ENCODE peak calls at places on chromosomes 2 and 18, in six cellular contexts. One of them, this sample, is unnamed. For H3K4me1, the result is how much of the 10 kb centered on the place peaks cover.

GRCh38 chr18:22348521-22349316 is 69.0 kb downstream of the CTAGE1 start:
- DNase-seq in CD8-positive, alpha-beta T cell: no peak
- DNase-seq in aorta: peak
- DNase-seq in suprapubic skin: no peak
- DNase-seq in endothelial cell of umbilical vein: peak
- DNase-seq in sigmoid colon: no peak
- DNase-seq in this sample: peak

GRCh38 chr2:19050354-19050753 is 308.1 kb downstream of the OSR1 start:
- DNase-seq in aorta: no peak
- DNase-seq in CD8-positive, alpha-beta T cell: no peak
- DNase-seq in suprapubic skin: no peak
- DNase-seq in endothelial cell of umbilical vein: no peak
- DNase-seq in sigmoid colon: no peak
- DNase-seq in this sample: no peak

GRCh38 chr2:100978582-100979051 is 23.5 kb upstream of the RPL31 start:
- DNase-seq in sigmoid colon: peak
- DNase-seq in suprapubic skin: no peak
- DNase-seq in endothelial cell of umbilical vein: peak
- DNase-seq in CD8-positive, alpha-beta T cell: no peak
- DNase-seq in aorta: peak
- DNase-seq in this sample: peak

GRCh38 chr18:48570313-48570712 is 31.5 kb downstream of the CTIF start:
- DNase-seq in suprapubic skin: no peak
- DNase-seq in endothelial cell of umbilical vein: no peak
- DNase-seq in CD8-positive, alpha-beta T cell: no peak
- DNase-seq in sigmoid colon: no peak
- DNase-seq in aorta: peak
- DNase-seq in this sample: no peak

GRCh38 chr18:23701017-23701416 is 11.8 kb downstream of the LAMA3 start:
- DNase-seq in CD8-positive, alpha-beta T cell: no peak
- DNase-seq in endothelial cell of umbilical vein: no peak
- DNase-seq in aorta: no peak
- DNase-seq in suprapubic skin: no peak
- DNase-seq in sigmoid colon: no peak
- DNase-seq in this sample: no peak

GRCh38 chr2:86396304-86396785 is 44.8 kb upstream of the KDM3A start:
- DNase-seq in CD8-positive, alpha-beta T cell: peak
- DNase-seq in endothelial cell of umbilical vein: peak
- DNase-seq in aorta: no peak
- DNase-seq in suprapubic skin: no peak
- DNase-seq in sigmoid colon: no peak
- DNase-seq in this sample: no peak

GRCh38 chr2:19041773-19042172 is 316.6 kb downstream of the OSR1 start:
- DNase-seq in CD8-positive, alpha-beta T cell: no peak
- DNase-seq in suprapubic skin: no peak
- DNase-seq in endothelial cell of umbilical vein: no peak
- DNase-seq in sigmoid colon: no peak
- DNase-seq in aorta: no peak
- DNase-seq in this sample: no peak

GRCh38 chr2:210593166-210593565 is 36.8 kb downstream of the CPS1 start:
- DNase-seq in endothelial cell of umbilical vein: no peak
- DNase-seq in sigmoid colon: no peak
- DNase-seq in suprapubic skin: no peak
- DNase-seq in aorta: no peak
- DNase-seq in CD8-positive, alpha-beta T cell: no peak
- DNase-seq in this sample: no peak

GRCh38 chr2:176178807-176179271 is 9.6 kb upstream of the HOXD1 start:
- DNase-seq in suprapubic skin: no peak
- DNase-seq in aorta: no peak
- DNase-seq in CD8-positive, alpha-beta T cell: no peak
- DNase-seq in sigmoid colon: no peak
- DNase-seq in endothelial cell of umbilical vein: peak
- DNase-seq in this sample: no peak

GRCh38 chr2:27721335-27721734 is 50.2 kb upstream of the MRPL33 start:
- DNase-seq in suprapubic skin: no peak
- DNase-seq in endothelial cell of umbilical vein: no peak
- DNase-seq in CD8-positive, alpha-beta T cell: no peak
- DNase-seq in aorta: no peak
- DNase-seq in sigmoid colon: no peak
- DNase-seq in this sample: no peak

GRCh38 chr2:105575626-105576025 is 169.1 kb upstream of the NCK2 start:
- DNase-seq in endothelial cell of umbilical vein: no peak
- DNase-seq in suprapubic skin: no peak
- DNase-seq in aorta: no peak
- DNase-seq in sigmoid colon: no peak
- DNase-seq in CD8-positive, alpha-beta T cell: no peak
- DNase-seq in this sample: no peak

GRCh38 chr2:164675698-164676097 is 54.4 kb upstream of the GRB14 start:
- DNase-seq in aorta: no peak
- DNase-seq in suprapubic skin: no peak
- DNase-seq in sigmoid colon: no peak
- DNase-seq in endothelial cell of umbilical vein: no peak
- DNase-seq in CD8-positive, alpha-beta T cell: no peak
- DNase-seq in this sample: no peak

GRCh38 chr2:7530001-7530400 is 612.8 kb downstream of the RNF144A start:
- DNase-seq in CD8-positive, alpha-beta T cell: no peak
- DNase-seq in suprapubic skin: no peak
- DNase-seq in aorta: no peak
- DNase-seq in endothelial cell of umbilical vein: no peak
- DNase-seq in sigmoid colon: no peak
- DNase-seq in this sample: no peak

DNA sequence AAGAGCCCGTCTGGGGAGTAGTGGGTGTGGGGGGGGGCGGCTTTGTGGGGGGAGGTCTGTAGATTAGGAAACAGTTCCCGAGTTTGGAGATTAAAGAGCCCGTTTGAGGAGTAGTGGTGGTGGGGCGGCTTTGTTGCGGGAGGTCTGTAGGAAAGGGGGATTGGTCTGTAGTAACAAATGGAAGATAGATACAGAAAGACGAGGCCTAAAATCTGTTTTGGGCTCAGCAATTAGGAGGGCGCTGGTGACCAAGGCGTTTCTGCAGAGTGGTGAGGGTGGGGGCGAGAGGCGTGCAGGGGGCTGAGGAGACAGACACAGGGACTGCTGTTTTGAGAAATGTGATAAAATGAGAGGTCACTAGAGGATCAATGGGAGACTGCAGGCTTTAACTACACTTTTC is 1.7 kb upstream of the ADNP2 start:
- DNase-seq in aorta: no peak
- DNase-seq in CD8-positive, alpha-beta T cell: no peak
- DNase-seq in suprapubic skin: no peak
- DNase-seq in endothelial cell of umbilical vein: no peak
- DNase-seq in sigmoid colon: no peak
- DNase-seq in this sample: no peak
- H3K27ac ChIP-seq in aorta: no peak
- H3K27ac ChIP-seq in CD8-positive, alpha-beta T cell: no peak
- H3K27ac ChIP-seq in suprapubic skin: no peak
- H3K27ac ChIP-seq in endothelial cell of umbilical vein: no peak
- H3K27ac ChIP-seq in sigmoid colon: peak
- H3K27ac ChIP-seq in this sample: no peak

GRCh38 chr18:77105680-77106079 is 26.9 kb downstream of the MBP start:
- DNase-seq in endothelial cell of umbilical vein: no peak
- DNase-seq in CD8-positive, alpha-beta T cell: no peak
- DNase-seq in suprapubic skin: no peak
- DNase-seq in sigmoid colon: no peak
- DNase-seq in aorta: no peak
- DNase-seq in this sample: no peak
- H3K4me1 ChIP-seq in endothelial cell of umbilical vein: under half
- H3K4me1 ChIP-seq in CD8-positive, alpha-beta T cell: half or more
- H3K4me1 ChIP-seq in suprapubic skin: half or more
- H3K4me1 ChIP-seq in sigmoid colon: half or more
- H3K4me1 ChIP-seq in aorta: under half
- H3K4me1 ChIP-seq in this sample: half or more

GRCh38 chr18:32379891-32380290 is 90.8 kb downstream of the GAREM1 start:
- DNase-seq in aorta: no peak
- DNase-seq in suprapubic skin: no peak
- DNase-seq in sigmoid colon: no peak
- DNase-seq in CD8-positive, alpha-beta T cell: no peak
- DNase-seq in endothelial cell of umbilical vein: no peak
- DNase-seq in this sample: no peak

GRCh38 chr18:32383040-32383819 is 87.5 kb downstream of the GAREM1 start:
- DNase-seq in endothelial cell of umbilical vein: peak
- DNase-seq in suprapubic skin: no peak
- DNase-seq in CD8-positive, alpha-beta T cell: no peak
- DNase-seq in aorta: no peak
- DNase-seq in sigmoid colon: no peak
- DNase-seq in this sample: no peak

GRCh38 chr18:32380559-32380958 is 90.1 kb downstream of the GAREM1 start:
- DNase-seq in suprapubic skin: no peak
- DNase-seq in CD8-positive, alpha-beta T cell: no peak
- DNase-seq in sigmoid colon: no peak
- DNase-seq in aorta: no peak
- DNase-seq in endothelial cell of umbilical vein: no peak
- DNase-seq in this sample: no peak

GRCh38 chr18:32378705-32379104 is 92.0 kb downstream of the GAREM1 start:
- DNase-seq in sigmoid colon: no peak
- DNase-seq in aorta: no peak
- DNase-seq in CD8-positive, alpha-beta T cell: no peak
- DNase-seq in suprapubic skin: no peak
- DNase-seq in endothelial cell of umbilical vein: peak
- DNase-seq in this sample: no peak

DNA sequence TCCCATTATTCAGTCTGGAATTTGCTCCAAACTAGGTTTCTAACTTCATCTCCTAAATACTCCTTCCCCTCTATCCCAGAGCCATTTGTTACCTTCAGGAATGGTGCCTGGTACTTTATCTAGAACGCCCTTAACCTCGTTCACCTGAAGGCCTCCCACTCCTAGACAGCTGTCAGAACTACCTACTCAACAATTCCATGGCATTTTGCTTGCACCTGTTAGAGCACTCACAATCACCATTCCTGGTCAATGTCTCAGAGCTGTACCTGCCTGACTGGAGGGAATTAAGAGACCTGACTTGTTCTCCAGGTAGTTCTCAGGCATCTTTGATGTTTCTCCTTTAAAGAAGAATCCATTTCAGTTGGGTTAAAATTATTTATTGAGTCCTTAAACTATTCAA is 88.9 kb downstream of the GAREM1 start:
- DNase-seq in CD8-positive, alpha-beta T cell: no peak
- DNase-seq in aorta: no peak
- DNase-seq in suprapubic skin: no peak
- DNase-seq in sigmoid colon: no peak
- DNase-seq in endothelial cell of umbilical vein: no peak
- DNase-seq in this sample: no peak
- H3K27ac ChIP-seq in CD8-positive, alpha-beta T cell: no peak
- H3K27ac ChIP-seq in aorta: peak
- H3K27ac ChIP-seq in suprapubic skin: peak
- H3K27ac ChIP-seq in sigmoid colon: no peak
- H3K27ac ChIP-seq in endothelial cell of umbilical vein: no peak
- H3K27ac ChIP-seq in this sample: no peak

DNA sequence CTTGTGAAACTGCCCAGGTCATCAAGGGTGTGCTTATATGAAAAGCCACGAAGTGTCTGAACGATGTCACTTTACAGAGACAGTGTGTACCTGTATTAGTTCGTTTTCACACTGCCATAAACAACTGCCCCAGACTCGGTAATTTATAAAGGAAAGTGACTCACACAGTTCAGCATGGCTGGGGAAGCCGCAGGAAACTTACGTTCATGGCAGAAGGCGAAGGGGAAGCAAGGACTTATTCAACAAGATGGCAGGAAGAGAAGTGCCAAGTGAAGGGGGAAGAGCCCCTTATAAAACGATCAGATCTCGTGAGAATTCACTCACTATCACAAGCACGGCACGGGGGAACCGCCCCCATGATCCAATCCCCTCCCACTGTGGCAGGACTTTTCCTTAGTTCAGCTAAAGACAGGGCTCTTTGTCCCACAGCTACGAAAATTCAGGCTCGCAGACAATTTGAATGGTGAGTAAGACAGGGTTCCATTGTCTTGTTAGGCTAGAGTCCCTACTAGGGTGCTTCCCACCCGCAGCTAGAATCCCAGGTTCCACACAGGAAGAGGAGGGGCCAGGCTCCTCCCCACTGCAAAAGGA is 20.1 kb downstream of the TMEM177 start:
- DNase-seq in suprapubic skin: no peak
- DNase-seq in sigmoid colon: no peak
- DNase-seq in aorta: no peak
- DNase-seq in CD8-positive, alpha-beta T cell: no peak
- DNase-seq in endothelial cell of umbilical vein: peak
- DNase-seq in this sample: no peak
- H3K4me1 ChIP-seq in suprapubic skin: under half
- H3K4me1 ChIP-seq in sigmoid colon: under half
- H3K4me1 ChIP-seq in aorta: under half
- H3K4me1 ChIP-seq in CD8-positive, alpha-beta T cell: half or more
- H3K4me1 ChIP-seq in endothelial cell of umbilical vein: under half
- H3K4me1 ChIP-seq in this sample: under half

GRCh38 chr2:232672581-232672980 is 24.6 kb upstream of the GIGYF2 start:
- DNase-seq in CD8-positive, alpha-beta T cell: no peak
- DNase-seq in aorta: no peak
- DNase-seq in suprapubic skin: no peak
- DNase-seq in sigmoid colon: no peak
- DNase-seq in endothelial cell of umbilical vein: no peak
- DNase-seq in this sample: no peak

GRCh38 chr2:232662486-232663260 is 29.3 kb downstream of the EFHD1 start:
- DNase-seq in CD8-positive, alpha-beta T cell: no peak
- DNase-seq in suprapubic skin: no peak
- DNase-seq in endothelial cell of umbilical vein: no peak
- DNase-seq in aorta: no peak
- DNase-seq in sigmoid colon: no peak
- DNase-seq in this sample: no peak

GRCh38 chr2:232666051-232666805 is 30.9 kb upstream of the GIGYF2 start:
- DNase-seq in suprapubic skin: no peak
- DNase-seq in CD8-positive, alpha-beta T cell: no peak
- DNase-seq in aorta: no peak
- DNase-seq in endothelial cell of umbilical vein: no peak
- DNase-seq in sigmoid colon: no peak
- DNase-seq in this sample: no peak

GRCh38 chr2:232668805-232669444 is 28.2 kb upstream of the GIGYF2 start:
- DNase-seq in sigmoid colon: no peak
- DNase-seq in suprapubic skin: no peak
- DNase-seq in endothelial cell of umbilical vein: peak
- DNase-seq in aorta: no peak
- DNase-seq in CD8-positive, alpha-beta T cell: no peak
- DNase-seq in this sample: no peak

DNA sequence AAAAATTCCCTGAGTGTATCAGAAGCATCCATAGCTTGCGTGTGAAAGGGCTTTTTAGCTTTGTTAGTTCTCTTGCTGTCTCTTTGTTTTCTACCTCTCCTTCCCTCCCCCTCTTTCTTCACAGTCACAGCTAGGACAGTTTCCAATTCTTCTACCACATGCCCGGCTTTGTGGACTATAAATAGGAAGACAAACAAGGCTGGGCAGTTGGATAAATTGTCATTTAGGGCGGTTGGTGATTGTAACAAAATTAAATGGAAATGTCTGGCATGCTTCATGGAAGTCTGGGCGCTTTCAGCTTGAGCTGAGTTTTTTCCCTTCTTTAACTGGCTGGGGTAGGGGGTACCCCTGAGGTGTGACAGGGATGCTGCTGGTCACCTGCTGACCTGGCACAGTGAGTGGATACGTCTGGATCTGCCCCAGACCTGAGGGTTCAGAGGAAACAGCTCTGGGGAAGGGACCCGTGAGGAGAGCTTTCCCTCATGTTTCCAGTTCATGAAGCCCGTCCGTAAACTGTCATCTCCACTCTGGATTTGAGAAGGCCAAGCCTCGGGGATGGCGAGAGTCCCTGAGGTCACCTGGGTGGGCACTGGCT is 29.0 kb upstream of the GIGYF2 start:
- DNase-seq in suprapubic skin: no peak
- DNase-seq in sigmoid colon: no peak
- DNase-seq in aorta: no peak
- DNase-seq in endothelial cell of umbilical vein: no peak
- DNase-seq in CD8-positive, alpha-beta T cell: no peak
- DNase-seq in this sample: no peak
- H3K27ac ChIP-seq in suprapubic skin: no peak
- H3K27ac ChIP-seq in sigmoid colon: no peak
- H3K27ac ChIP-seq in aorta: peak
- H3K27ac ChIP-seq in endothelial cell of umbilical vein: no peak
- H3K27ac ChIP-seq in CD8-positive, alpha-beta T cell: no peak
- H3K27ac ChIP-seq in this sample: no peak

This sample was measured in upper lobe of right lung.